ENCODE peak calls at places on chromosomes 12 and 14, in nine cellular contexts. One of them, this sample, is unnamed. For H3K9me2, the result is how much of the 10 kb centered on the place peaks cover.

GRCh38 chr14:39060818-39061437 is 42.1 kb downstream of the SEC23A start:
- DNase-seq in PC-3: no peak
- DNase-seq in PC-9: no peak
- DNase-seq in OCI-LY7: peak
- DNase-seq in SK-N-SH: no peak
- DNase-seq in Karpas-422: peak
- DNase-seq in GM23248: no peak
- DNase-seq in hepatocyte: no peak
- DNase-seq in MM.1S: peak
- DNase-seq in this sample: no peak

GRCh38 chr14:26444745-26445144 is 153.1 kb downstream of the NOVA1 start:
- DNase-seq in PC-3: peak
- DNase-seq in OCI-LY7: no peak
- DNase-seq in hepatocyte: peak
- DNase-seq in GM23248: peak
- DNase-seq in MM.1S: peak
- DNase-seq in Karpas-422: no peak
- DNase-seq in PC-9: no peak
- DNase-seq in SK-N-SH: no peak
- DNase-seq in this sample: peak

GRCh38 chr12:127296591-127296990 is 970.4 kb upstream of the TMEM132C start:
- DNase-seq in Karpas-422: no peak
- DNase-seq in PC-9: no peak
- DNase-seq in OCI-LY7: no peak
- DNase-seq in hepatocyte: no peak
- DNase-seq in GM23248: no peak
- DNase-seq in SK-N-SH: no peak
- DNase-seq in MM.1S: no peak
- DNase-seq in PC-3: no peak
- DNase-seq in this sample: no peak

GRCh38 chr12:32106517-32107366 is at the start of gene BICD1:
- DNase-seq in Karpas-422: peak
- DNase-seq in MM.1S: peak
- DNase-seq in PC-9: peak
- DNase-seq in PC-3: peak
- DNase-seq in OCI-LY7: peak
- DNase-seq in hepatocyte: peak
- DNase-seq in GM23248: peak
- DNase-seq in SK-N-SH: peak
- DNase-seq in this sample: peak

GRCh38 chr12:20629414-20630156 is 65.5 kb upstream of the SLCO1C1 start:
- DNase-seq in SK-N-SH: no peak
- DNase-seq in Karpas-422: no peak
- DNase-seq in OCI-LY7: no peak
- DNase-seq in GM23248: peak
- DNase-seq in hepatocyte: peak
- DNase-seq in PC-9: peak
- DNase-seq in MM.1S: peak
- DNase-seq in PC-3: peak
- DNase-seq in this sample: peak

GRCh38 chr14:21059842-21060589 is 2.4 kb downstream of the RNASE8 start:
- DNase-seq in PC-9: no peak
- DNase-seq in GM23248: peak
- DNase-seq in SK-N-SH: no peak
- DNase-seq in PC-3: no peak
- DNase-seq in hepatocyte: no peak
- DNase-seq in MM.1S: no peak
- DNase-seq in Karpas-422: no peak
- DNase-seq in OCI-LY7: no peak
- DNase-seq in this sample: no peak

GRCh38 chr14:26204362-26204953 is 393.4 kb downstream of the NOVA1 start:
- DNase-seq in OCI-LY7: no peak
- DNase-seq in PC-9: no peak
- DNase-seq in MM.1S: no peak
- DNase-seq in PC-3: no peak
- DNase-seq in SK-N-SH: no peak
- DNase-seq in hepatocyte: peak
- DNase-seq in GM23248: peak
- DNase-seq in Karpas-422: no peak
- DNase-seq in this sample: peak

GRCh38 chr14:64942531-64943111 is at the start of gene GPX2:
- DNase-seq in PC-9: peak
- DNase-seq in hepatocyte: peak
- DNase-seq in MM.1S: no peak
- DNase-seq in SK-N-SH: no peak
- DNase-seq in OCI-LY7: no peak
- DNase-seq in Karpas-422: no peak
- DNase-seq in GM23248: no peak
- DNase-seq in PC-3: peak
- DNase-seq in this sample: no peak

GRCh38 chr12:127509066-127509778 is 757.7 kb upstream of the TMEM132C start:
- DNase-seq in Karpas-422: no peak
- DNase-seq in SK-N-SH: no peak
- DNase-seq in PC-9: no peak
- DNase-seq in MM.1S: peak
- DNase-seq in GM23248: peak
- DNase-seq in PC-3: peak
- DNase-seq in hepatocyte: no peak
- DNase-seq in OCI-LY7: no peak
- DNase-seq in this sample: no peak

GRCh38 chr14:55593698-55594097 is 13.7 kb downstream of the KTN1 start:
- DNase-seq in MM.1S: no peak
- DNase-seq in PC-3: no peak
- DNase-seq in SK-N-SH: no peak
- DNase-seq in OCI-LY7: no peak
- DNase-seq in hepatocyte: no peak
- DNase-seq in PC-9: no peak
- DNase-seq in GM23248: no peak
- DNase-seq in Karpas-422: no peak
- DNase-seq in this sample: no peak

GRCh38 chr12:104121001-104121400 is 17.0 kb downstream of the NFYB start:
- DNase-seq in PC-3: peak
- DNase-seq in SK-N-SH: no peak
- DNase-seq in OCI-LY7: no peak
- DNase-seq in GM23248: peak
- DNase-seq in hepatocyte: no peak
- DNase-seq in Karpas-422: no peak
- DNase-seq in MM.1S: no peak
- DNase-seq in PC-9: no peak
- DNase-seq in this sample: no peak

GRCh38 chr14:26597136-26598080 is at the start of gene NOVA1:
- DNase-seq in MM.1S: no peak
- DNase-seq in hepatocyte: peak
- DNase-seq in PC-3: no peak
- DNase-seq in SK-N-SH: peak
- DNase-seq in GM23248: peak
- DNase-seq in Karpas-422: no peak
- DNase-seq in PC-9: no peak
- DNase-seq in OCI-LY7: no peak
- DNase-seq in this sample: peak

GRCh38 chr12:131315601-131316000 is 361.9 kb downstream of the ADGRD1 start:
- DNase-seq in PC-3: no peak
- DNase-seq in PC-9: no peak
- DNase-seq in OCI-LY7: no peak
- DNase-seq in MM.1S: no peak
- DNase-seq in Karpas-422: no peak
- DNase-seq in SK-N-SH: no peak
- DNase-seq in hepatocyte: no peak
- DNase-seq in GM23248: no peak
- DNase-seq in this sample: no peak
- H3K9me2 ChIP-seq in PC-3: under half
- H3K9me2 ChIP-seq in PC-9: under half
- H3K9me2 ChIP-seq in OCI-LY7: under half
- H3K9me2 ChIP-seq in MM.1S: under half
- H3K9me2 ChIP-seq in Karpas-422: under half
- H3K9me2 ChIP-seq in SK-N-SH: under half
- H3K9me2 ChIP-seq in hepatocyte: under half
- H3K9me2 ChIP-seq in GM23248: under half
- H3K9me2 ChIP-seq in this sample: under half

GRCh38 chr12:45726594-45727300 is 2.8 kb upstream of the ARID2 start:
- DNase-seq in PC-3: peak
- DNase-seq in hepatocyte: peak
- DNase-seq in GM23248: peak
- DNase-seq in PC-9: peak
- DNase-seq in MM.1S: peak
- DNase-seq in SK-N-SH: peak
- DNase-seq in OCI-LY7: peak
- DNase-seq in Karpas-422: peak
- DNase-seq in this sample: peak

GRCh38 chr12:45727994-45728624 is 1.4 kb upstream of the ARID2 start:
- DNase-seq in GM23248: peak
- DNase-seq in MM.1S: no peak
- DNase-seq in PC-9: no peak
- DNase-seq in Karpas-422: peak
- DNase-seq in PC-3: no peak
- DNase-seq in hepatocyte: no peak
- DNase-seq in OCI-LY7: no peak
- DNase-seq in SK-N-SH: no peak
- DNase-seq in this sample: no peak

GRCh38 chr12:45728625-45729232 is 777 bp upstream of the ARID2 start:
- DNase-seq in OCI-LY7: peak
- DNase-seq in hepatocyte: peak
- DNase-seq in MM.1S: peak
- DNase-seq in PC-9: peak
- DNase-seq in Karpas-422: peak
- DNase-seq in GM23248: peak
- DNase-seq in SK-N-SH: peak
- DNase-seq in PC-3: peak
- DNase-seq in this sample: peak

GRCh38 chr12:45727301-45727993 is 2.1 kb upstream of the ARID2 start:
- DNase-seq in hepatocyte: peak
- DNase-seq in PC-3: peak
- DNase-seq in GM23248: peak
- DNase-seq in Karpas-422: peak
- DNase-seq in PC-9: peak
- DNase-seq in OCI-LY7: peak
- DNase-seq in SK-N-SH: peak
- DNase-seq in MM.1S: peak
- DNase-seq in this sample: peak

DNA sequence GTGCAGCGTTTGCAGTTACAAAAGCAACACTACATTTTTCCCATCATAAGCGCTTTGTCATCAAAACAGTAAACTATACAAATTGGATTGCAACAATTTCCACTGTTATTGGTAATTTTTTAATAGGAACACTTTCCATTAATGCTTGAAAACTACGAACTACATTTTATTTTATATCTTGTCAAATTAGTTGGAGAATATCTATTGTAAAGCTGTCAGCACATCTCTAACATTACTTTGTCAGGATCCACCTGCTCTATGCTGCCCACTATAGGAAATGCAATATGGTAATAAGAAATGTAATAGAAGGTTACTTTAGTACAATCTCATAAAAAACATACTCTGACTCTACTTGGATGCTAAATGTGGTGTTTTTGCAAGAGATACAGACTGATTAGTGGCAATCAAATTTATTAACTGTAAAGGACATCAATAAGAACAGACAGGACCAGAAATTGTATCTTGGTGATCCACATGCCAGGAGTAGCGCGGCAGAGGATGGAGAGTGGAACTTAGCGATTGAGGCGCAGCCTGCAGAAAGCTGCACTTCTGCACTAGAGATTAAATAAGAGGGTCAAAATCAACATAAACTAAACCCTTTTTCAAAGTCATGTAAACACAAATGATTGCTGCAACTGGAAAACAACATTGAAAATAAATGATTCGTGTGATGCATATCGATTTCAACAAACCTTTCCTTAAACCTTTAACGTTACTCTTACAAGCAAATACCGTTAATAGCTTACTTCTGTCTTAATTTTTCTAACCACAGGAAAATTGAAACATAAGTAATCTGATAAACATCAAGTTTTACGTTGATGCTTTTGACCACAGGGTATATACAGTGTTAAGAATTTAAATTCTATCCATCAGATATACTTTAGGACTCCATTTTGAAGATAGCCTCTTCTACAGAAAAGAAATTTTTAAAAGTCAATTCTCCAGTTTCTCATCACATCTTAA is 3.6 kb upstream of the ARID2 start:
- DNase-seq in hepatocyte: peak
- DNase-seq in GM23248: peak
- DNase-seq in OCI-LY7: peak
- DNase-seq in PC-3: peak
- DNase-seq in SK-N-SH: peak
- DNase-seq in Karpas-422: peak
- DNase-seq in PC-9: peak
- DNase-seq in MM.1S: peak
- DNase-seq in this sample: peak
- H3K9me2 ChIP-seq in hepatocyte: under half
- H3K9me2 ChIP-seq in GM23248: under half
- H3K9me2 ChIP-seq in OCI-LY7: under half
- H3K9me2 ChIP-seq in PC-3: under half
- H3K9me2 ChIP-seq in SK-N-SH: under half
- H3K9me2 ChIP-seq in Karpas-422: under half
- H3K9me2 ChIP-seq in PC-9: under half
- H3K9me2 ChIP-seq in MM.1S: under half
- H3K9me2 ChIP-seq in this sample: under half

DNA sequence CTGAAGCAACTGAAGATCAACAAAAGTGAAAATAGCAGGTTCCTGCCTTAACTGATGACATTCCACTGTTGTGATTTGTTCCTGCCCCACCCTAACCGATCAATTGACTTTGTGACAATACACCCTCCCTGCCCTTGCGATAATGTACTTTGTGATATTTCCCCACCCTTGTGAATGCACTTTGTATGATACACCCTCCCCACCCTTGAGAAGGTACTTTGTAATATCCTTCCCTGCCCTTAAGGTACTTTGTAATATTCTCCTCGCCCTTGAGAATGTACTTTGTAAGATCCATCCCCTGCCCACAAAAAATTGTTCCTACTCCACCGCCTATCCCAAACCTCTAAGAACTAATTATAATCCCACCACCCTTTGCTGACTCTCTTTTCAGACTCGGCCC is 41.4 kb downstream of the BCAT1 start:
- DNase-seq in OCI-LY7: no peak
- DNase-seq in SK-N-SH: no peak
- DNase-seq in PC-3: no peak
- DNase-seq in PC-9: peak
- DNase-seq in MM.1S: no peak
- DNase-seq in Karpas-422: no peak
- DNase-seq in GM23248: no peak
- DNase-seq in hepatocyte: no peak
- DNase-seq in this sample: no peak
- H3K9me2 ChIP-seq in OCI-LY7: under half
- H3K9me2 ChIP-seq in SK-N-SH: under half
- H3K9me2 ChIP-seq in PC-3: under half
- H3K9me2 ChIP-seq in PC-9: under half
- H3K9me2 ChIP-seq in MM.1S: under half
- H3K9me2 ChIP-seq in Karpas-422: under half
- H3K9me2 ChIP-seq in GM23248: under half
- H3K9me2 ChIP-seq in hepatocyte: under half
- H3K9me2 ChIP-seq in this sample: under half

GRCh38 chr14:80325688-80326087 is 114.4 kb upstream of the DIO2 start:
- DNase-seq in hepatocyte: no peak
- DNase-seq in SK-N-SH: no peak
- DNase-seq in Karpas-422: no peak
- DNase-seq in OCI-LY7: no peak
- DNase-seq in GM23248: no peak
- DNase-seq in PC-9: no peak
- DNase-seq in MM.1S: no peak
- DNase-seq in PC-3: no peak
- DNase-seq in this sample: no peak
- H3K9me2 ChIP-seq in hepatocyte: under half
- H3K9me2 ChIP-seq in SK-N-SH: under half
- H3K9me2 ChIP-seq in Karpas-422: under half
- H3K9me2 ChIP-seq in OCI-LY7: under half
- H3K9me2 ChIP-seq in GM23248: under half
- H3K9me2 ChIP-seq in PC-9: under half
- H3K9me2 ChIP-seq in MM.1S: under half
- H3K9me2 ChIP-seq in PC-3: under half
- H3K9me2 ChIP-seq in this sample: under half

GRCh38 chr14:101101456-101102056 is 198.0 kb upstream of the RTL1 start:
- DNase-seq in SK-N-SH: no peak
- DNase-seq in Karpas-422: no peak
- DNase-seq in GM23248: peak
- DNase-seq in PC-9: no peak
- DNase-seq in PC-3: peak
- DNase-seq in OCI-LY7: no peak
- DNase-seq in MM.1S: no peak
- DNase-seq in hepatocyte: no peak
- DNase-seq in this sample: no peak
- H3K9me2 ChIP-seq in SK-N-SH: under half
- H3K9me2 ChIP-seq in Karpas-422: under half
- H3K9me2 ChIP-seq in GM23248: under half
- H3K9me2 ChIP-seq in PC-9: under half
- H3K9me2 ChIP-seq in PC-3: under half
- H3K9me2 ChIP-seq in OCI-LY7: under half
- H3K9me2 ChIP-seq in MM.1S: under half
- H3K9me2 ChIP-seq in hepatocyte: under half
- H3K9me2 ChIP-seq in this sample: under half

This sample was measured in GM23338.